ENCODE peak calls at places on chromosomes 11 and 22, in five cellular contexts. E is GDM1, I is endothelial cell, G is astrocyte of the hippocampus, W is HCEC 1CT. K is an unnamed sample.

GRCh38 chr22:40002935-40003715 is 8.4 kb downstream of the FAM83F start:
- DNase-seq in I (no peak), G (no peak), W (no peak), E (no peak), K (no peak)

GRCh38 chr11:34395916-34396555 is 38.2 kb upstream of the ABTB2 start:
- DNase-seq in G (peak), I (no peak), W (peak), E (no peak), K (no peak)

GRCh38 chr11:68128682-68129327 is 7.6 kb upstream of the CHKA start:
- DNase-seq in I (no peak), W (no peak), E (no peak), G (peak), K (no peak)

GRCh38 chr11:2076441-2076840 is 62.7 kb downstream of the IGF2 start:
- DNase-seq in I (no peak), W (no peak), E (no peak), G (no peak), K (no peak)

GRCh38 chr22:45082795-45083194 is 73.0 kb upstream of the PHF21B start:
- DNase-seq in W (peak), G (no peak), E (no peak), I (peak), K (no peak)

GRCh38 chr22:20977516-20978170 is 4.5 kb upstream of the LZTR1 start:
- DNase-seq in G (no peak), E (no peak), I (no peak), W (no peak), K (no peak)

GRCh38 chr11:2915473-2915872 is 13.7 kb downstream of the PHLDA2 start:
- DNase-seq in I (no peak), E (peak), W (no peak), G (no peak), K (no peak)

GRCh38 chr22:28985581-28986290 is 75.9 kb downstream of the C22orf31 start:
- DNase-seq in I (no peak), W (no peak), E (no peak), G (no peak), K (no peak)

GRCh38 chr11:66641834-66642233 is 3.3 kb downstream of the RBM4 start:
- DNase-seq in E (no peak), G (peak), I (no peak), W (no peak), K (no peak)

GRCh38 chr11:59199546-59200420 is 12.9 kb downstream of the MPEG1 start:
- DNase-seq in I (no peak), W (no peak), E (no peak), G (no peak), K (no peak)

GRCh38 chr11:98207086-98207485 is 813.7 kb upstream of the CNTN5 start:
- DNase-seq in G (no peak), I (no peak), E (no peak), W (no peak), K (no peak)

GRCh38 chr11:32173435-32173834 is 82.6 kb downstream of the RCN1 start:
- DNase-seq in G (peak), E (no peak), I (peak), W (peak), K (no peak)

GRCh38 chr11:93370260-93370659 is 39.7 kb downstream of the DEUP1 start:
- DNase-seq in W (peak), E (no peak), I (no peak), G (no peak), K (no peak)

GRCh38 chr11:94507485-94507884 is 4.8 kb upstream of the C11orf97 start:
- DNase-seq in E (no peak), W (peak), G (no peak), I (no peak), K (no peak)

GRCh38 chr11:121137005-121137404 is 36.0 kb downstream of the TECTA start:
- DNase-seq in G (no peak), E (no peak), W (no peak), I (no peak), K (no peak)

GRCh38 chr11:121449123-121449522 is 3.0 kb upstream of the SORL1 start:
- DNase-seq in G (no peak), I (no peak), E (no peak), W (no peak), K (no peak)

GRCh38 chr22:23053051-23053707 is 17.1 kb upstream of the GNAZ start:
- DNase-seq in E (no peak), W (no peak), G (no peak), I (no peak), K (peak)

GRCh38 chr22:32660292-32660691 is 141.2 kb upstream of the TIMP3 start:
- DNase-seq in E (peak), G (peak), W (no peak), I (peak), K (peak)

GRCh38 chr11:9231848-9232177 is 33.3 kb downstream of the DENND5A start:
- DNase-seq in I (no peak), E (peak), W (no peak), G (peak), K (no peak)

GRCh38 chr22:25564979-25565677 is 653 bp downstream of the GRK3 start:
- DNase-seq in E (no peak), I (no peak), G (no peak), W (no peak), K (peak)

GRCh38 chr11:108224908-108225786 is 2.3 kb downstream of the ATM start:
- DNase-seq in I (no peak), E (no peak), W (no peak), G (no peak), K (no peak)

GRCh38 chr11:48088682-48089050 is 108.3 kb downstream of the PTPRJ start:
- DNase-seq in W (no peak), I (no peak), E (no peak), G (peak), K (no peak)

GRCh38 chr11:35138949-35139881 is at the start of gene CD44:
- DNase-seq in G (peak), W (peak), I (peak), E (peak), K (peak)

GRCh38 chr11:116175707-116176106 is 597.1 kb downstream of the BUD13 start:
- DNase-seq in G (no peak), W (no peak), I (no peak), E (no peak), K (no peak)

GRCh38 chr11:2929880-2930704 is 872 bp upstream of the PHLDA2 start:
- DNase-seq in G (peak), W (peak), E (no peak), I (peak), K (no peak)

GRCh38 chr11:14443642-14444041 is 56.0 kb downstream of the COPB1 start:
- DNase-seq in E (no peak), W (no peak), I (no peak), G (peak), K (no peak)

GRCh38 chr22:38755911-38756532 is at the start of gene SUN2:
- DNase-seq in I (peak), E (peak), W (peak), G (peak), K (peak)

GRCh38 chr11:95501761-95502266 is 270.8 kb upstream of the SESN3 start:
- DNase-seq in E (no peak), I (no peak), W (no peak), G (no peak), K (no peak)

GRCh38 chr22:11325767-11326166 is 4202.2 kb upstream of the OR11H1 start:
- DNase-seq in W (no peak), I (no peak), E (no peak), G (no peak), K (no peak)

GRCh38 chr22:48758905-48759875 is 1068.5 kb downstream of the BRD1 start:
- DNase-seq in E (no peak), I (no peak), G (no peak), W (no peak), K (peak)

GRCh38 chr11:133706925-133707794 is 138.2 kb downstream of the SPATA19 start:
- DNase-seq in G (no peak), I (no peak), W (no peak), E (no peak), K (no peak)

GRCh38 chr11:87447606-87448005 is 409.9 kb downstream of the TMEM135 start:
- DNase-seq in I (no peak), G (no peak), E (no peak), W (no peak), K (no peak)

GRCh38 chr22:47296405-47297260 is 534.2 kb downstream of the TBC1D22A start:
- DNase-seq in G (no peak), I (no peak), E (no peak), W (no peak), K (no peak)

GRCh38 chr11:81497202-81497804 is 1236.4 kb downstream of the FAM181B start:
- DNase-seq in G (peak), E (no peak), I (peak), W (no peak), K (no peak)

GRCh38 chr11:27209562-27210005 is 153.4 kb downstream of the CCDC34 start:
- DNase-seq in E (no peak), G (peak), I (no peak), W (peak), K (peak)

GRCh38 chr11:131754671-131755070 is 384.3 kb downstream of the NTM start:
- DNase-seq in I (no peak), W (peak), G (no peak), E (no peak), K (no peak)

GRCh38 chr22:44103735-44104134 is 77.0 kb upstream of the PARVG start:
- DNase-seq in G (no peak), E (no peak), W (no peak), I (no peak), K (no peak)

K was measured in lower leg skin.